ENCODE peak calls at places on chromosomes 4 and X, in seven cellular contexts. Z, O, F, D, J, X and P are unnamed samples.

GRCh38 chrX:97685753-97686152 is 802.0 kb downstream of the RPA4 start:
- DNase-seq in Z (peak; percentile 21), X (peak; percentile 69), F (no peak), D (no peak), O (peak; percentile 10), J (no peak), P (no peak)

GRCh38 chrX:151268836-151269235 is 92.5 kb downstream of the GPR50 start:
- DNase-seq in J (no peak), Z (no peak), X (no peak), D (no peak), F (no peak), O (no peak), P (no peak)

GRCh38 chr4:182847956-182848450 is 69.2 kb downstream of the DCTD start:
- DNase-seq in F (no peak), J (no peak), D (no peak), Z (no peak), X (no peak), O (no peak), P (no peak)

GRCh38 chr4:16124232-16124631 is 40.4 kb upstream of the PROM1 start:
- DNase-seq in J (no peak), Z (no peak), D (no peak), O (no peak), F (no peak), X (peak; percentile 8), P (no peak)

GRCh38 chrX:144819406-144819805 is 427.9 kb upstream of the SPANXN1 start:
- DNase-seq in D (no peak), F (no peak), O (no peak), Z (no peak), J (no peak), X (no peak), P (no peak)

GRCh38 chr4:146255874-146256273 is 41.5 kb downstream of the REELD1 start:
- DNase-seq in F (no peak), X (peak; percentile 86), O (no peak), J (no peak), Z (no peak), D (no peak), P (no peak)

GRCh38 chr4:95701500-95701899 is 138.4 kb upstream of the PDHA2 start:
- DNase-seq in Z (no peak), X (peak; percentile 59), J (no peak), D (no peak), O (peak; percentile 48), F (no peak), P (no peak)

GRCh38 chr4:113967687-113968086 is 11.8 kb downstream of the ARSJ start:
- DNase-seq in F (no peak), J (no peak), Z (no peak), X (no peak), D (no peak), O (no peak), P (no peak)

GRCh38 chr4:41620594-41621256 is 82.8 kb downstream of the LIMCH1 start:
- DNase-seq in O (no peak), D (no peak), X (no peak), J (no peak), Z (peak; percentile 39), F (no peak), P (no peak)

GRCh38 chrX:10722804-10723364 is 102.5 kb upstream of the MID1 start:
- DNase-seq in O (peak; percentile 39), D (peak; percentile 5), F (peak; percentile 27), X (peak; percentile 78), J (peak; percentile 55), Z (peak; percentile 54), P (peak; percentile 59)

GRCh38 chrX:148958896-148959295 is 458.5 kb downstream of the AFF2 start:
- DNase-seq in O (no peak), J (peak; percentile 59), D (no peak), F (no peak), Z (no peak), X (no peak), P (no peak)

GRCh38 chr4:159252491-159252890 is 149.6 kb downstream of the RAPGEF2 start:
- DNase-seq in X (peak; percentile 61), D (no peak), F (no peak), Z (no peak), O (no peak), J (no peak), P (no peak)

GRCh38 chr4:14338206-14338605 is 664.1 kb upstream of the CPEB2 start:
- DNase-seq in D (no peak), O (no peak), F (no peak), X (peak; percentile 43), J (no peak), Z (no peak), P (no peak)

GRCh38 chrX:40439625-40440532 is 140.9 kb upstream of the ATP6AP2 start:
- DNase-seq in Z (no peak), F (no peak), O (no peak), J (no peak), X (no peak), D (no peak), P (no peak)

GRCh38 chrX:10007604-10008003 is 40.4 kb downstream of the CLDN34 start:
- DNase-seq in O (no peak), J (no peak), Z (no peak), D (no peak), F (no peak), X (peak; percentile 64), P (no peak)

GRCh38 chrX:20056704-20057103 is 60.0 kb downstream of the MAP7D2 start:
- DNase-seq in F (no peak), D (no peak), Z (no peak), O (no peak), X (no peak), J (no peak), P (no peak)

GRCh38 chr4:41644288-41644914 is 104.1 kb downstream of the PHOX2B start:
- DNase-seq in Z (peak; percentile 97), O (no peak), J (peak; percentile 70), X (peak; percentile 61), D (no peak), F (peak; percentile 46), P (peak; percentile 78)

GRCh38 chr4:135838889-135839288 is 1637.3 kb upstream of the PABPC4L start:
- DNase-seq in O (peak; percentile 10), F (no peak), D (no peak), X (peak; percentile 87), Z (no peak), J (no peak), P (no peak)

GRCh38 chrX:46791927-46792825 is 33.3 kb upstream of the SLC9A7 start:
- DNase-seq in Z (peak; percentile 18), F (no peak), O (peak; percentile 89), D (no peak), J (no peak), X (peak; percentile 87), P (peak; percentile 41)

GRCh38 chrX:118116308-118117068 is at the start of gene KLHL13:
- DNase-seq in Z (peak; percentile 74), O (no peak), X (peak; percentile 4), J (no peak), F (peak; percentile 33), D (peak; percentile 0), P (no peak)

GRCh38 chr4:127307996-127308395 is 324.8 kb upstream of the INTU start:
- DNase-seq in Z (no peak), X (no peak), J (no peak), F (no peak), D (no peak), O (no peak), P (no peak)

GRCh38 chrX:134706138-134706537 is 47.9 kb upstream of the PLAC1 start:
- DNase-seq in F (no peak), Z (no peak), O (no peak), D (no peak), J (no peak), X (no peak), P (no peak)

GRCh38 chr4:121764303-121764701 is 662 bp downstream of the SMIM43 start:
- DNase-seq in F (no peak), X (no peak), D (no peak), Z (no peak), J (no peak), O (no peak), P (no peak)

GRCh38 chrX:14939644-14940043 is 66.4 kb downstream of the MOSPD2 start:
- DNase-seq in J (no peak), F (no peak), X (no peak), O (no peak), D (no peak), Z (no peak), P (no peak)

GRCh38 chr4:38184404-38184803 is 224.2 kb downstream of the PTTG2 start:
- DNase-seq in J (no peak), X (peak; percentile 30), F (no peak), O (no peak), Z (no peak), D (no peak), P (no peak)

GRCh38 chr4:139815646-139816601 is 150.3 kb downstream of the MGST2 start:
- DNase-seq in F (peak; percentile 30), Z (peak; percentile 88), X (peak; percentile 83), D (peak; percentile 2), J (no peak), O (peak; percentile 60), P (no peak)

GRCh38 chr4:98518555-98519267 is 139.7 kb downstream of the TSPAN5 start:
- DNase-seq in F (no peak), O (no peak), Z (no peak), J (no peak), D (no peak), X (no peak), P (no peak)

GRCh38 chrX:12080265-12080664 is 58.0 kb upstream of the FRMPD4 start:
- DNase-seq in Z (peak; percentile 34), F (no peak), J (no peak), D (no peak), O (peak; percentile 18), X (peak; percentile 59), P (no peak)

GRCh38 chr4:113057891-113058290 is 8.4 kb downstream of the ANK2 start:
- DNase-seq in F (no peak), Z (no peak), O (peak; percentile 32), X (peak; percentile 9), J (no peak), D (no peak), P (no peak)

GRCh38 chrX:103148075-103148474 is 55.1 kb upstream of the NXF3 start:
- DNase-seq in D (no peak), O (no peak), F (no peak), J (no peak), Z (no peak), X (no peak), P (no peak)

GRCh38 chr4:26326791-26327190 is 6.0 kb downstream of the RBPJ start:
- DNase-seq in O (peak; percentile 78), X (peak; percentile 95), J (no peak), F (no peak), D (no peak), Z (no peak), P (no peak)

GRCh38 chrX:9465380-9466114 is 689 bp downstream of the TBL1X start:
- DNase-seq in O (no peak), D (peak; percentile 16), J (no peak), Z (peak; percentile 64), X (no peak), F (no peak), P (peak; percentile 36)

GRCh38 chr4:66687393-66687971 is 857.8 kb downstream of the CENPC start:
- DNase-seq in Z (no peak), J (no peak), O (no peak), X (no peak), F (no peak), D (no peak), P (no peak)

GRCh38 chr4:38488891-38489861 is 174.8 kb upstream of the KLF3 start:
- DNase-seq in O (no peak), D (no peak), F (no peak), J (no peak), Z (peak; percentile 92), X (peak; percentile 42), P (no peak)

GRCh38 chr4:174591243-174592021 is 69.1 kb upstream of the HPGD start:
- DNase-seq in J (no peak), Z (no peak), F (no peak), D (no peak), O (no peak), X (no peak), P (no peak)

GRCh38 chr4:139918994-139919393 is 235.0 kb downstream of the MAML3 start:
- DNase-seq in J (no peak), F (no peak), O (no peak), X (no peak), D (no peak), Z (no peak), P (no peak)

GRCh38 chr4:13415068-13415785 is 68.9 kb downstream of the RAB28 start:
- DNase-seq in F (no peak), X (no peak), J (no peak), Z (no peak), D (no peak), O (no peak), P (no peak)

GRCh38 chr4:111323496-111323895 is 700.6 kb upstream of the PITX2 start:
- DNase-seq in D (no peak), O (peak; percentile 40), Z (no peak), F (no peak), X (peak; percentile 67), J (no peak), P (no peak)